ENCODE peak calls at places on chromosome 3, in six cellular contexts. One of them, this sample, is unnamed.

GRCh38 chr3:160553829-160554228 is 11.5 kb downstream of the KPNA4 start:
- DNase-seq in uterus: no peak
- DNase-seq in PC-3: no peak
- DNase-seq in body of pancreas: no peak
- DNase-seq in GM20000: no peak
- DNase-seq in CD4-positive, alpha-beta T cell: no peak
- DNase-seq in this sample: no peak

GRCh38 chr3:99023590-99024192 is 122.2 kb upstream of the DCBLD2 start:
- DNase-seq in uterus: no peak
- DNase-seq in GM20000: peak
- DNase-seq in body of pancreas: no peak
- DNase-seq in PC-3: peak
- DNase-seq in CD4-positive, alpha-beta T cell: no peak
- DNase-seq in this sample: no peak

GRCh38 chr3:38111696-38112377 is 25.1 kb downstream of the ACAA1 start:
- DNase-seq in CD4-positive, alpha-beta T cell: no peak
- DNase-seq in uterus: no peak
- DNase-seq in body of pancreas: no peak
- DNase-seq in GM20000: no peak
- DNase-seq in PC-3: no peak
- DNase-seq in this sample: no peak

GRCh38 chr3:112132975-112133448 is at the start of gene GCSAM:
- DNase-seq in PC-3: no peak
- DNase-seq in uterus: no peak
- DNase-seq in body of pancreas: no peak
- DNase-seq in CD4-positive, alpha-beta T cell: peak
- DNase-seq in GM20000: peak
- DNase-seq in this sample: no peak

GRCh38 chr3:196120291-196120951 is 38.5 kb upstream of the TFRC start:
- DNase-seq in CD4-positive, alpha-beta T cell: no peak
- DNase-seq in PC-3: no peak
- DNase-seq in GM20000: no peak
- DNase-seq in uterus: no peak
- DNase-seq in body of pancreas: no peak
- DNase-seq in this sample: no peak

GRCh38 chr3:141663993-141664392 is 74.1 kb upstream of the RNF7 start:
- DNase-seq in uterus: no peak
- DNase-seq in PC-3: no peak
- DNase-seq in GM20000: no peak
- DNase-seq in CD4-positive, alpha-beta T cell: no peak
- DNase-seq in body of pancreas: no peak
- DNase-seq in this sample: no peak

GRCh38 chr3:9704343-9705322 is 1.0 kb downstream of the CPNE9 start:
- DNase-seq in body of pancreas: peak
- DNase-seq in PC-3: peak
- DNase-seq in GM20000: peak
- DNase-seq in uterus: peak
- DNase-seq in CD4-positive, alpha-beta T cell: no peak
- DNase-seq in this sample: no peak

GRCh38 chr3:36596411-36596810 is 167.9 kb downstream of the DCLK3 start:
- DNase-seq in GM20000: no peak
- DNase-seq in uterus: no peak
- DNase-seq in body of pancreas: no peak
- DNase-seq in CD4-positive, alpha-beta T cell: no peak
- DNase-seq in PC-3: no peak
- DNase-seq in this sample: no peak

GRCh38 chr3:50604628-50605588 is 6.7 kb downstream of the CISH start:
- DNase-seq in GM20000: no peak
- DNase-seq in uterus: peak
- DNase-seq in body of pancreas: peak
- DNase-seq in PC-3: no peak
- DNase-seq in CD4-positive, alpha-beta T cell: no peak
- DNase-seq in this sample: no peak

GRCh38 chr3:95508124-95508523 is 1306.3 kb upstream of the EPHA6 start:
- DNase-seq in PC-3: no peak
- DNase-seq in uterus: no peak
- DNase-seq in body of pancreas: no peak
- DNase-seq in CD4-positive, alpha-beta T cell: no peak
- DNase-seq in GM20000: peak
- DNase-seq in this sample: no peak

GRCh38 chr3:4983739-4984510 is 4.7 kb downstream of the BHLHE40 start:
- DNase-seq in PC-3: peak
- DNase-seq in uterus: peak
- DNase-seq in body of pancreas: peak
- DNase-seq in CD4-positive, alpha-beta T cell: peak
- DNase-seq in GM20000: peak
- DNase-seq in this sample: no peak

GRCh38 chr3:133942761-133943535 is 47.3 kb upstream of the RAB6B start:
- DNase-seq in PC-3: no peak
- DNase-seq in CD4-positive, alpha-beta T cell: no peak
- DNase-seq in GM20000: no peak
- DNase-seq in body of pancreas: no peak
- DNase-seq in uterus: no peak
- DNase-seq in this sample: no peak

GRCh38 chr3:123576119-123576518 is 8.7 kb downstream of the HACD2 start:
- DNase-seq in CD4-positive, alpha-beta T cell: no peak
- DNase-seq in GM20000: peak
- DNase-seq in PC-3: no peak
- DNase-seq in body of pancreas: no peak
- DNase-seq in uterus: no peak
- DNase-seq in this sample: no peak

GRCh38 chr3:175919133-175919532 is 1060.0 kb downstream of the NAALADL2 start:
- DNase-seq in PC-3: no peak
- DNase-seq in body of pancreas: no peak
- DNase-seq in uterus: no peak
- DNase-seq in CD4-positive, alpha-beta T cell: no peak
- DNase-seq in GM20000: no peak
- DNase-seq in this sample: no peak

GRCh38 chr3:62421275-62421674 is 47.9 kb upstream of the FEZF2 start:
- DNase-seq in CD4-positive, alpha-beta T cell: no peak
- DNase-seq in GM20000: no peak
- DNase-seq in uterus: no peak
- DNase-seq in body of pancreas: no peak
- DNase-seq in PC-3: no peak
- DNase-seq in this sample: no peak

GRCh38 chr3:12253521-12253920 is 35.3 kb upstream of the PPARG start:
- DNase-seq in GM20000: no peak
- DNase-seq in CD4-positive, alpha-beta T cell: no peak
- DNase-seq in uterus: no peak
- DNase-seq in PC-3: no peak
- DNase-seq in body of pancreas: no peak
- DNase-seq in this sample: no peak

GRCh38 chr3:180913582-180914404 is 1.3 kb downstream of the FXR1 start:
- DNase-seq in uterus: no peak
- DNase-seq in CD4-positive, alpha-beta T cell: no peak
- DNase-seq in GM20000: no peak
- DNase-seq in body of pancreas: no peak
- DNase-seq in PC-3: no peak
- DNase-seq in this sample: no peak

GRCh38 chr3:180909369-180910127 is 2.9 kb upstream of the FXR1 start:
- DNase-seq in CD4-positive, alpha-beta T cell: no peak
- DNase-seq in uterus: no peak
- DNase-seq in body of pancreas: no peak
- DNase-seq in GM20000: no peak
- DNase-seq in PC-3: no peak
- DNase-seq in this sample: no peak

GRCh38 chr3:180911876-180912303 is 580 bp upstream of the FXR1 start:
- DNase-seq in GM20000: no peak
- DNase-seq in body of pancreas: no peak
- DNase-seq in uterus: no peak
- DNase-seq in CD4-positive, alpha-beta T cell: no peak
- DNase-seq in PC-3: no peak
- DNase-seq in this sample: no peak

GRCh38 chr3:180910823-180911222 is 1.6 kb upstream of the FXR1 start:
- DNase-seq in body of pancreas: no peak
- DNase-seq in CD4-positive, alpha-beta T cell: no peak
- DNase-seq in uterus: no peak
- DNase-seq in PC-3: no peak
- DNase-seq in GM20000: no peak
- DNase-seq in this sample: no peak

GRCh38 chr3:180912304-180913226 is at the start of gene FXR1:
- DNase-seq in PC-3: peak
- DNase-seq in body of pancreas: peak
- DNase-seq in GM20000: peak
- DNase-seq in uterus: peak
- DNase-seq in CD4-positive, alpha-beta T cell: peak
- DNase-seq in this sample: peak
- TF ChIP-seq CTCF in PC-3: peak
- TF ChIP-seq CTCF in body of pancreas: peak
- TF ChIP-seq CTCF in GM20000: peak
- TF ChIP-seq CTCF in uterus: peak
- TF ChIP-seq CTCF in CD4-positive, alpha-beta T cell: peak
- TF ChIP-seq CTCF in this sample: peak

GRCh38 chr3:16357698-16358097 is 92.7 kb downstream of the OXNAD1 start:
- DNase-seq in uterus: no peak
- DNase-seq in body of pancreas: no peak
- DNase-seq in GM20000: no peak
- DNase-seq in CD4-positive, alpha-beta T cell: no peak
- DNase-seq in PC-3: no peak
- DNase-seq in this sample: no peak
- TF ChIP-seq CTCF in uterus: no peak
- TF ChIP-seq CTCF in body of pancreas: no peak
- TF ChIP-seq CTCF in GM20000: no peak
- TF ChIP-seq CTCF in CD4-positive, alpha-beta T cell: no peak
- TF ChIP-seq CTCF in PC-3: no peak
- TF ChIP-seq CTCF in this sample: no peak

DNA sequence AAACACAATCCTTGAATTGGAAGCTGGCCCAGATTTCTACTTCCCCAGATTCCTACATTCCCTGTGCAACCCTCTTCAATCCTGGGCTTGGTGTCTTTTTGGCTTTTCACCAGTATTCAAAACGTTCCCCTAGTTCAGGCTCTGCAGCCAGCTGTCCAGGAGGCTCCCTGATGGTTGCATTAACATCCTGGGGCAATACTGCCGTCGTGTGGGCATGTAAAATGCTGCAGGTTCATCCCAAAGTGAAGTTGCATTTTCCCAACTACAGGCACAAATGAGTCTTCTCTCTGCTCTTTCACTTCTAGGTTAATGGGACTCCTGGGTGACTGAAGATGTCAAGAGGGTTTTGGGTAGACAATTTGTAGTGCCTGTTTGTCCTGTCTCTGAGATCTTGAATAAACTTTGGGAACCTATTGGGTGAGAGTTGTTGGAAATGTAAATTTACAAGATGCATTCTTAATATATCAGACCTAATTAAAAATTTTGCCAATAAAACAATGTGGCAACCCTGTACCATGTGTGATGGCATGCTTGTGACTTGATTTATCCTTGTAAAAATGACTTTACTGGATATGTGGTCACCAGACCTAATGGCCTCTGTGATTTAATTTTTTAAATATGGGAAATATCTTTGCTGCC is 28.6 kb downstream of the SOX14 start:
- DNase-seq in body of pancreas: peak
- DNase-seq in uterus: no peak
- DNase-seq in CD4-positive, alpha-beta T cell: no peak
- DNase-seq in PC-3: peak
- DNase-seq in GM20000: peak
- DNase-seq in this sample: no peak
- TF ChIP-seq CTCF in body of pancreas: peak
- TF ChIP-seq CTCF in uterus: peak
- TF ChIP-seq CTCF in CD4-positive, alpha-beta T cell: no peak
- TF ChIP-seq CTCF in PC-3: peak
- TF ChIP-seq CTCF in GM20000: peak
- TF ChIP-seq CTCF in this sample: peak

DNA sequence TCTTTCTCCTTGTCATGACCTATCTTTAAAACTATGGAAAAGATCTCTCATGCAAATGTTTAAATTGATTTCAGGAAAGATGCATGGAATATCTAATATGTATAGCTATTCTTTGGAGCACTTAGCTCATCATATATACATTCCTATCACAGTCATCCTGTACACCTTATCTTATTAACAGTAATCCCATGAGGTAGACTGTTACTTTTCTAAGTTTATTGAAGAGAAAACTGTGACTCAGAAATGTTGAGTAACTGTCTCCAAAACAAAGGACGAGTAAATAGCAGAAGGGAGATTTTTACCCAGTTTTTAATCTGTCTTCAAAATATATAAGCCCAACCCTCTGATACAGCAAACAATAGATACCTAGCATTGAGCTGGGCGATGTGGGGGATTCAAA is 308.3 kb downstream of the GAP43 start:
- DNase-seq in uterus: no peak
- DNase-seq in GM20000: no peak
- DNase-seq in body of pancreas: no peak
- DNase-seq in CD4-positive, alpha-beta T cell: no peak
- DNase-seq in PC-3: peak
- DNase-seq in this sample: no peak
- TF ChIP-seq CTCF in uterus: no peak
- TF ChIP-seq CTCF in GM20000: no peak
- TF ChIP-seq CTCF in body of pancreas: no peak
- TF ChIP-seq CTCF in CD4-positive, alpha-beta T cell: no peak
- TF ChIP-seq CTCF in PC-3: no peak
- TF ChIP-seq CTCF in this sample: no peak

This sample was measured in osteocyte.